ENCODE peak calls at places on chromosomes 6 and 20, in four cellular contexts. V, Z, Y and R are unnamed samples. For H3K4me1, the result is how much of the 10 kb centered on the place peaks cover.

GRCh38 chr6:106141441-106142237 is 55.5 kb downstream of the PRDM1 start:
- DNase-seq in Y (no peak), Z (no peak), V (peak), R (no peak)

GRCh38 chr6:100050550-100050949 is 56.5 kb upstream of the MCHR2 start:
- DNase-seq in Z (no peak), Y (no peak), V (no peak), R (no peak)

GRCh38 chr6:52975580-52975979 is 19.5 kb downstream of the GSTA4 start:
- DNase-seq in Y (no peak), V (no peak), Z (no peak), R (no peak)

GRCh38 chr20:50691585-50692552 is 527 bp upstream of the RIPOR3 start:
- DNase-seq in Y (no peak), Z (no peak), V (peak), R (no peak)

GRCh38 chr20:22180244-22180643 is 404.1 kb downstream of the FOXA2 start:
- DNase-seq in Z (no peak), V (peak), Y (no peak), R (no peak)

GRCh38 chr6:154329350-154330170 is 27.0 kb downstream of the IPCEF1 start:
- DNase-seq in Z (no peak), V (no peak), Y (no peak), R (no peak)

GRCh38 chr6:73942581-73942980 is 246.6 kb downstream of the CD109 start:
- DNase-seq in V (no peak), Z (no peak), Y (no peak), R (no peak)

GRCh38 chr6:161181136-161181535 is 92.7 kb downstream of the AGPAT4 start:
- DNase-seq in V (no peak), Z (no peak), Y (no peak), R (no peak)

GRCh38 chr20:38645980-38646858 is 44.6 kb downstream of the ARHGAP40 start:
- DNase-seq in Z (peak), V (peak), Y (peak), R (peak)

GRCh38 chr20:64038579-64039292 is 2.8 kb downstream of the C20orf204 start:
- DNase-seq in V (peak), Z (peak), Y (peak), R (peak)

GRCh38 chr20:23246682-23247664 is 103.6 kb upstream of the NXT1 start:
- DNase-seq in Y (peak), Z (no peak), V (no peak), R (no peak)

GRCh38 chr20:63625771-63626423 is 1.0 kb downstream of the GMEB2 start:
- DNase-seq in V (peak), Y (peak), Z (no peak), R (no peak)

GRCh38 chr6:117265425-117266266 is at the start of gene VGLL2:
- DNase-seq in Y (no peak), V (peak), Z (no peak), R (peak)

GRCh38 chr6:82006027-82006738 is 241.4 kb downstream of the IBTK start:
- DNase-seq in V (peak), Z (no peak), Y (no peak), R (peak)

GRCh38 chr6:139474145-139475108 is 100.0 kb upstream of the CITED2 start:
- DNase-seq in Z (no peak), V (no peak), Y (no peak), R (no peak)

GRCh38 chr6:166786704-166787293 is 159.7 kb upstream of the RPS6KA2 start:
- DNase-seq in Y (no peak), Z (no peak), V (peak), R (peak)

GRCh38 chr6:104332407-104332806 is 527.3 kb downstream of the HACE1 start:
- DNase-seq in V (no peak), Y (no peak), Z (no peak), R (no peak)

GRCh38 chr6:144377586-144377985 is 92.5 kb downstream of the UTRN start:
- DNase-seq in Y (no peak), V (no peak), Z (no peak), R (no peak)

GRCh38 chr6:57255451-57256181 is 33.5 kb upstream of the RAB23 start:
- DNase-seq in Y (no peak), Z (no peak), V (no peak), R (no peak)

GRCh38 chr6:165920896-165921671 is 246.6 kb downstream of the TBXT start:
- DNase-seq in Y (no peak), V (no peak), Z (no peak), R (no peak)

GRCh38 chr20:15673206-15673605 is 900.0 kb downstream of the KIF16B start:
- DNase-seq in V (peak), Z (no peak), Y (no peak), R (peak)

GRCh38 chr6:73451166-73452106 is 661 bp downstream of the CGAS start:
- DNase-seq in Y (peak), Z (peak), V (peak), R (no peak)

GRCh38 chr20:49395183-49395582 is 87.3 kb downstream of the KCNB1 start:
- DNase-seq in V (no peak), Y (no peak), Z (no peak), R (no peak)

GRCh38 chr6:108652375-108652774 is 91.7 kb downstream of the FOXO3 start:
- DNase-seq in V (no peak), Z (no peak), Y (no peak), R (no peak)

GRCh38 chr20:8305449-8305978 is 173.4 kb downstream of the PLCB1 start:
- DNase-seq in V (peak), Y (no peak), Z (peak), R (peak)

GRCh38 chr6:132209351-132209750 is 191.9 kb downstream of the MOXD1 start:
- DNase-seq in V (no peak), Z (peak), Y (no peak), R (no peak)

GRCh38 chr6:125154184-125155135 is 887 bp downstream of the TPD52L1 start:
- DNase-seq in Z (peak), Y (peak), V (peak), R (no peak)

GRCh38 chr20:50284811-50285375 is 94.3 kb downstream of the CEBPB start:
- DNase-seq in Y (peak), V (peak), Z (no peak), R (no peak)

GRCh38 chr20:56656632-56657031 is 27.5 kb downstream of the TFAP2C start:
- DNase-seq in V (no peak), Z (no peak), Y (no peak), R (no peak)

DNA sequence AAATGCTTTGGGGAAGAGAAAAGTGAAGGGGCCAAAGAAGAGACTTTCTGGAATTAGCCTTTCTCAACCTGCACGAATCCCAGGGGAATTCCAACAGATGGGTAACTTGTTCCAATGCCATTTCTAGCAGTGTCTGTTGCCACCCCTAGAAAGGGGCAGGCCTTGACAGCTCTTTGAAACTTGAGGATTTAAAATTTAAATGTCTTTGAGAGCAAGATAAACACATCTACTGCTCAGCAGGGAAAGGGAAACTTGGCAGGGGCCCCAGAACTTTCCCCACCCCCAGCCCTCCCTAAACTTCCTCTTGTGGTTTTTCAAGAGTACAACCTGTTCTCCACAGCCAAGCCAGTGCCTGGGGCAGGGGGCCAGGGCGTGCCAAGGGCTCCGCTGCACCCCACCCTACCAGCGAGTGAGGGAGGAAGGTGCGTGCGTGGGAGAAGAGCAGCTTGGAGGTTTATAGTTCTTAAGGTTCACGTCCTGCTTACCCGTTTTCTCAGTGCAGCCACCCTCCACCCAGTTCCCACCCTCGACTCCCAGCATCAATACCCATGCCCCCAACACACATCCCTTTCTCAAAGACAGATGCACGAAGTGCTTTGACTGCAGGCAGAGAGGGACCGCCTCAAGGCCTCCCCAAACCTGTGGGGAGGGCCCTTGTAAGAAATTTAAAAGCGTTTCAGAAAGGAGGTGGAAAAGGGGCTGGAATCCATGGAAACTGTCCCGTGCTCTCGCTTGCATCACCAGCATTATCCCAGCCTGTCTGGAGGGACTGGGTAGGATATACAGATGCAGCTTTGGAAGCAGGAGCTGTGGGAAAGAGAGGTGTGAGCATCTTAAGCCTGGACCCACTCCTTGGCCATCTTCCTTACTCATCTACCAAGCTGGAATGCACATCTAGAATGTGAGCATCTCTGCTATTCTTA is 4.5 kb upstream of the TAF8 start:
- DNase-seq in Z (peak), V (peak), Y (peak), R (peak)
- H3K4me1 ChIP-seq in Z (half or more), V (under half), Y (under half), R (under half)

GRCh38 chr20:35772563-35773058 is 796 bp downstream of the PHF20 start:
- DNase-seq in V (no peak), Y (no peak), Z (no peak), R (no peak)

GRCh38 chr20:35771689-35772562 is at the start of gene PHF20:
- DNase-seq in Z (peak), V (peak), Y (peak), R (peak)

GRCh38 chr20:35773154-35773751 is 1.4 kb downstream of the PHF20 start:
- DNase-seq in Z (peak), Y (no peak), V (no peak), R (no peak)

GRCh38 chr20:35768731-35769664 is 2.8 kb upstream of the PHF20 start:
- DNase-seq in V (peak), Z (peak), Y (peak), R (peak)

DNA sequence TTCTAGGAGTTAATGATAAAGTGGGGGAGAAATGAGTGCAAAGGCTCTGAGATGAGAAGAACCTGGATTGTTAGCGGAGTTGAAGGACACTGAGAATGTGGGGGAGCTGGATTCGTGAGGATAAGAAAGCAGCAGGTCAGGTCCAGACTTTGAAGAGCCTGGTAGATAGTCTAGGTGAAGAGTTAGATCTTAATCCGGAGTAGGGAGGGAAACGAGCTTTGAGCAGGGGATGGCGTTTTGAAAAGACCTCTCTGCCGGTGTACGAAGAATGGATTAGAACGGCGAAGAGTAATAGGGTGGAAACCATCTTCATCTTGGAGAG is 487 bp upstream of the PHF20 start:
- DNase-seq in V (no peak), Z (no peak), Y (no peak), R (no peak)
- H3K4me1 ChIP-seq in V (under half), Z (under half), Y (under half), R (under half)

GRCh38 chr6:42981866-42982265 is 2.5 kb upstream of the PPP2R5D start:
- DNase-seq in V (no peak), Z (no peak), Y (no peak), R (no peak)
- H3K4me1 ChIP-seq in V (under half), Z (under half), Y (under half), R (under half)

DNA sequence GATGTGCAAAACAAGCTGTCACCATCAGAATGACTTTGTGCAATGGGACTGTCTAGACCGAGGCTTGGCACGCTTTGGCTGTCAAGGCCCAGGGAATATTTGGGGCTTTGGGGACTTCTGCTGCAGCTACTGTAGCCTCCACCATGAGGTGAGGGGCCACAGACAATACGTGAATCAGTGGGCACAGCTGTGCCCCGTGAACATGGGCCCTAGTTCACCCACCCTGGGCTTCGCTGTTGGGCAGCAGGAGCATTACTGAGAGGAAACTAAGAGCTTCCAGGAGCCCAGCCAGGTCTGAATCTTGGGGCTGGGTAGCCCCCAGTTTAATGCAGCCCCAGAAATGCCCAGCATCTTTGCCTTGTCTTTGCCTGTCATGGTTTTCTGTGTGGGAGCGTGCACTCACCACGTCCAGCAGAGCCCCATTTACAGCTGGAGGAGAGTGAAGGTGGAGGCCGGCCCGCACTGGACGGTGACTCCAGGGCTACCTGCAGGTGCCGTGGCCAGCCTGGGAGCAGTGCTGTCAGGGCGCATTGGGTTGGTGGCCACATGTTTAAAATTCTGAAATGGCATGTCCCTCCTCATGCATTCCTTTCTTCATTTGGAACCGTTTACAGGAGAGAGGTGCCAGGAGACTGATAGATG is 34.7 kb downstream of the DUSP22 start:
- DNase-seq in Y (no peak), Z (no peak), V (no peak), R (no peak)
- H3K4me1 ChIP-seq in Y (under half), Z (under half), V (under half), R (under half)

GRCh38 chr6:14146459-14147096 is 29.0 kb downstream of the CD83 start:
- DNase-seq in Z (no peak), V (peak), Y (no peak), R (no peak)
- H3K4me1 ChIP-seq in Z (under half), V (under half), Y (under half), R (under half)